ENCODE peak calls at places on chromosome 4, in four cellular contexts. One of them, this sample, is unnamed. For H3K4me1, the result is how much of the 10 kb centered on the place peaks cover.

GRCh38 chr4:6035786-6036185 is 17.6 kb upstream of the C4orf50 start:
- DNase-seq in hepatocyte: no peak
- DNase-seq in PC-3: no peak
- DNase-seq in cardiac muscle cell: no peak
- DNase-seq in this sample: no peak

GRCh38 chr4:126144838-126145237 is 830.1 kb downstream of the FAT4 start:
- DNase-seq in cardiac muscle cell: no peak
- DNase-seq in hepatocyte: no peak
- DNase-seq in PC-3: no peak
- DNase-seq in this sample: no peak

GRCh38 chr4:14111730-14112171 is 484.2 kb upstream of the BOD1L1 start:
- DNase-seq in cardiac muscle cell: peak
- DNase-seq in PC-3: peak
- DNase-seq in hepatocyte: no peak
- DNase-seq in this sample: no peak

GRCh38 chr4:121370729-121371325 is 10.0 kb downstream of the QRFPR start:
- DNase-seq in hepatocyte: peak
- DNase-seq in PC-3: peak
- DNase-seq in cardiac muscle cell: peak
- DNase-seq in this sample: peak

GRCh38 chr4:85318415-85318814 is 156.5 kb upstream of the ARHGAP24 start:
- DNase-seq in PC-3: peak
- DNase-seq in hepatocyte: no peak
- DNase-seq in cardiac muscle cell: no peak
- DNase-seq in this sample: no peak

GRCh38 chr4:173530326-173531062 is 465 bp upstream of the HAND2 start:
- DNase-seq in PC-3: no peak
- DNase-seq in hepatocyte: no peak
- DNase-seq in cardiac muscle cell: peak
- DNase-seq in this sample: no peak

GRCh38 chr4:25457053-25457715 is 80.1 kb downstream of the ANAPC4 start:
- DNase-seq in cardiac muscle cell: peak
- DNase-seq in hepatocyte: no peak
- DNase-seq in PC-3: peak
- DNase-seq in this sample: no peak

GRCh38 chr4:118325443-118325842 is 27.4 kb downstream of the PRSS12 start:
- DNase-seq in PC-3: no peak
- DNase-seq in hepatocyte: no peak
- DNase-seq in cardiac muscle cell: no peak
- DNase-seq in this sample: no peak

GRCh38 chr4:73669410-73670183 is 49.4 kb upstream of the RASSF6 start:
- DNase-seq in PC-3: no peak
- DNase-seq in hepatocyte: no peak
- DNase-seq in cardiac muscle cell: peak
- DNase-seq in this sample: peak

GRCh38 chr4:142500966-142501365 is 345.1 kb downstream of the INPP4B start:
- DNase-seq in hepatocyte: peak
- DNase-seq in cardiac muscle cell: no peak
- DNase-seq in PC-3: no peak
- DNase-seq in this sample: no peak

GRCh38 chr4:53376900-53377299 is 541 bp upstream of the FIP1L1 start:
- DNase-seq in hepatocyte: no peak
- DNase-seq in cardiac muscle cell: peak
- DNase-seq in PC-3: no peak
- DNase-seq in this sample: no peak

GRCh38 chr4:138263438-138263837 is 21.3 kb upstream of the SLC7A11 start:
- DNase-seq in PC-3: no peak
- DNase-seq in cardiac muscle cell: peak
- DNase-seq in hepatocyte: no peak
- DNase-seq in this sample: no peak

GRCh38 chr4:182937268-182938208 is 20.4 kb upstream of the DCTD start:
- DNase-seq in cardiac muscle cell: no peak
- DNase-seq in hepatocyte: no peak
- DNase-seq in PC-3: no peak
- DNase-seq in this sample: no peak

GRCh38 chr4:119632216-119632615 is 3.6 kb upstream of the PDE5A start:
- DNase-seq in PC-3: peak
- DNase-seq in hepatocyte: no peak
- DNase-seq in cardiac muscle cell: no peak
- DNase-seq in this sample: no peak

GRCh38 chr4:65651031-65651430 is 19.3 kb downstream of the EPHA5 start:
- DNase-seq in cardiac muscle cell: no peak
- DNase-seq in PC-3: no peak
- DNase-seq in hepatocyte: no peak
- DNase-seq in this sample: no peak

GRCh38 chr4:109079177-109079576 is 223.3 kb downstream of the COL25A1 start:
- DNase-seq in cardiac muscle cell: no peak
- DNase-seq in PC-3: peak
- DNase-seq in hepatocyte: no peak
- DNase-seq in this sample: no peak

GRCh38 chr4:118905546-118905945 is 16.9 kb downstream of the SYNPO2 start:
- DNase-seq in PC-3: no peak
- DNase-seq in cardiac muscle cell: peak
- DNase-seq in hepatocyte: no peak
- DNase-seq in this sample: peak

GRCh38 chr4:159169903-159170302 is 67.0 kb downstream of the RAPGEF2 start:
- DNase-seq in cardiac muscle cell: no peak
- DNase-seq in hepatocyte: no peak
- DNase-seq in PC-3: no peak
- DNase-seq in this sample: no peak

GRCh38 chr4:152575533-152575932 is 39.6 kb upstream of the FBXW7 start:
- DNase-seq in PC-3: no peak
- DNase-seq in hepatocyte: no peak
- DNase-seq in cardiac muscle cell: no peak
- DNase-seq in this sample: no peak

GRCh38 chr4:2046031-2046961 is 12.8 kb upstream of the NAT8L start:
- DNase-seq in cardiac muscle cell: no peak
- DNase-seq in hepatocyte: no peak
- DNase-seq in PC-3: no peak
- DNase-seq in this sample: no peak

GRCh38 chr4:105184316-105184988 is 37.8 kb downstream of the TET2 start:
- DNase-seq in cardiac muscle cell: no peak
- DNase-seq in PC-3: no peak
- DNase-seq in hepatocyte: no peak
- DNase-seq in this sample: no peak

GRCh38 chr4:53764761-53765490 is 173.6 kb upstream of the LNX1 start:
- DNase-seq in cardiac muscle cell: no peak
- DNase-seq in hepatocyte: no peak
- DNase-seq in PC-3: no peak
- DNase-seq in this sample: no peak

DNA sequence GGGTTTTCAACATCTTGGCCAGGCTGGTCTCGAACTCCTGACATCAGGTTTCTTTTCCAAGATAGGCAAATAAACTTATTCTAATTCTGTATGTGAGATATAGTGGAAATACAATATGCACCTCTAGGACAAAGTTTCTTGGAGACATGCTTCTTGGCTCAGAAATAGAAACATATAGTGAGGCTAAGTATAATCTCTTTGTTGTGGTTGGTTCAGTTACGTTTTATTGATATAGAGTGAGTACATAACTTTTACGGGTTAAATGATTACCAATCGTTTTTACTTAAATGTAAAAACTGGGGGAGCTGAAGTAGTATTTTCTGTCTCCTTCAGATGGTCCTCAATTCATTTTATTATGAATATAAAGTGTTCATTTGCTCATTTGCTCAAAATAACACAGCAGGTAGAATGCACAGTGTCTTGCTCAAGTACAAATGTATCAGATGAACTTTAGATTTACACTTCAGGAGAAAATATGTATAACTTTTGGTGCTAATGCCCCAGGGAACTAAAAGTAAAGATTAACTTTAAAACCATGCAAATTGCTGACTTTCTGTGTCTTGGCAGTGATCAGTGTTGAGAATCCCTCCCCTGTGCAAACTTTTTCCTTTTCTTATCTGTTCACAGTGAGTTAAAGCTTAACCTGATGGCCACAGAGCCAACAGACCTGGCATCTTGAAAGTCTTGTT is 77.6 kb downstream of the AFF1 start:
- DNase-seq in cardiac muscle cell: no peak
- DNase-seq in PC-3: no peak
- DNase-seq in hepatocyte: peak
- DNase-seq in this sample: no peak
- H3K4me1 ChIP-seq in cardiac muscle cell: half or more
- H3K4me1 ChIP-seq in PC-3: under half
- H3K4me1 ChIP-seq in hepatocyte: under half
- H3K4me1 ChIP-seq in this sample: under half

DNA sequence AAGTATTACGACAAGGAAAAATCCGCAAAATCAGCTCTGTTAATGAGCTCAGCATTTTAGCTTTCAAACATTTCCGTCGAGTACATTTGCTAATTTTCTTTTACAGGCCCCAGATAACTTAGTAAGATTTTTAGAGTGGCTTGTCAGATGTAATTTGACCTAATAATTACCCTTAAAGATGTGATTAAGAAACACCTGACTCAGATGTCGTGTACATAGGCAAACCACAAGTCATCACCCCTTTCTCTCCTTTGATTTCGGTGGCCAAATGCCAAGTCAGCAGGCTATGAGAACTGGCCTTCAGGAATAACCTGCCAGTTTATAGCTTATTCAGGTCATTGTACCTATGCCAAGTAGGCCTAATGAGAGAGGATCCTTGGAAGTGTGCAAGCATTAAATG is 369.6 kb downstream of the PCDH7 start:
- DNase-seq in PC-3: peak
- DNase-seq in hepatocyte: peak
- DNase-seq in cardiac muscle cell: peak
- DNase-seq in this sample: no peak
- H3K4me1 ChIP-seq in PC-3: under half
- H3K4me1 ChIP-seq in hepatocyte: under half
- H3K4me1 ChIP-seq in cardiac muscle cell: half or more
- H3K4me1 ChIP-seq in this sample: under half

GRCh38 chr4:94571720-94572119 is 120.0 kb downstream of the PDLIM5 start:
- DNase-seq in cardiac muscle cell: no peak
- DNase-seq in PC-3: no peak
- DNase-seq in hepatocyte: no peak
- DNase-seq in this sample: no peak

GRCh38 chr4:94575652-94576051 is 123.9 kb downstream of the PDLIM5 start:
- DNase-seq in PC-3: no peak
- DNase-seq in cardiac muscle cell: no peak
- DNase-seq in hepatocyte: no peak
- DNase-seq in this sample: no peak

GRCh38 chr4:94576163-94576562 is 124.4 kb downstream of the PDLIM5 start:
- DNase-seq in PC-3: no peak
- DNase-seq in cardiac muscle cell: no peak
- DNase-seq in hepatocyte: no peak
- DNase-seq in this sample: no peak

GRCh38 chr4:94574616-94575015 is 122.9 kb downstream of the PDLIM5 start:
- DNase-seq in cardiac muscle cell: no peak
- DNase-seq in PC-3: no peak
- DNase-seq in hepatocyte: no peak
- DNase-seq in this sample: no peak

GRCh38 chr4:94574050-94574449 is 122.3 kb downstream of the PDLIM5 start:
- DNase-seq in PC-3: no peak
- DNase-seq in cardiac muscle cell: no peak
- DNase-seq in hepatocyte: no peak
- DNase-seq in this sample: no peak
- H3K4me1 ChIP-seq in PC-3: under half
- H3K4me1 ChIP-seq in cardiac muscle cell: half or more
- H3K4me1 ChIP-seq in hepatocyte: under half
- H3K4me1 ChIP-seq in this sample: under half

DNA sequence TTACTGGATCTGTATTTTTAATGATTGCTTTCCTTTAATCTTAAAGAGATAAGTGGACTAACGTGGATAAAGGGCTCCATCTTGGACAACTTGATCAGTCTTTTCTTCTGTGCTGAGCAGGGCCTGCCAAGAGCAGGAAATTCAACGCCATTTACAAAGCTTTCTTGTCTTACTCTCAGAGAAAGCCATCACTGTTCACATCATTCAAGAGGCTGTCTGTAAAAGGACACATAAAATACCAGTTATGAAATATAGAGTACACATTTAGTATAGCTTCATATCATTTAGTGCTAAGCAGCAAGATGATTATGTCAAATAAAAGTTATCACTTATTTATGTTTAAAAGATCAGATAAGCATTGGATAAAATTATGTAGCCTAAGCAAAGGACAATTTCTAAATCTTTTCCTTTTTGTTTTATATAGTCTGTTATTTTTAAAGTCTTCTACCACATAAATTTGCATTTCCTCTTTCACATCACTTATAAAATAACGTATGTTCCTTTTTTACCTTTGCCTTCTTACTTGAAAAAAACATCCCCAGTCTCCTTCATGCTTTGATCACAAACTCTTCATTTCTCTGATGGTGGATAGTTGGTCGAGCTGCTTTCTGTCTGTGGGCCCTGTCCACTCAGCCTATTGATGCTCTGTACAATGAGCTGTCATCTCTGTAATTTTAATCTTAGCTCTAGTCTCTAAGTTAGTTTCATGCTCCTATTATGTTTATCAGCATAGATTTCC is 2.1 kb upstream of the CCNG2 start:
- DNase-seq in cardiac muscle cell: no peak
- DNase-seq in PC-3: no peak
- DNase-seq in hepatocyte: no peak
- DNase-seq in this sample: no peak
- H3K4me1 ChIP-seq in cardiac muscle cell: under half
- H3K4me1 ChIP-seq in PC-3: under half
- H3K4me1 ChIP-seq in hepatocyte: under half
- H3K4me1 ChIP-seq in this sample: under half

GRCh38 chr4:7411491-7411890 is 23.2 kb downstream of the PSAPL1 start:
- DNase-seq in PC-3: no peak
- DNase-seq in cardiac muscle cell: no peak
- DNase-seq in hepatocyte: no peak
- DNase-seq in this sample: no peak
- H3K4me1 ChIP-seq in PC-3: under half
- H3K4me1 ChIP-seq in cardiac muscle cell: under half
- H3K4me1 ChIP-seq in hepatocyte: under half
- H3K4me1 ChIP-seq in this sample: under half

DNA sequence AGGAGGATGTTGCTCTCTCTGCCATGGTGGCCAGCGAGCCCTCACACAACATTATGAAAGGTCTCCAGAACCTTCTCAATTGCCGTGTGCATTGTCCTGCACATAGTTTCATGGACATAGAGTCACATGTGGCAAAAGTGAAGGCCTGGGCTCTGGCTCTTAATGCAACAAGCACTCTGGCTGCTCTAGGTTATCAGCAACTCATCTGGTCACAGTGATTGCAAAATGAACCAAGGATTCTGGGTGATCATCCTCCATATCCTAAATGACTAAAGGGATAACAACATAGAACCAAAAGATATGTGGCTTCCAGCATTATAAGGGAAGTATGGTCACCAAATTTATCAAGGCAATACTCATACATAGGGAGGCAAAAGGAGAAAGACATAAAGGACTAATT is 175.2 kb downstream of the MGST2 start:
- DNase-seq in hepatocyte: no peak
- DNase-seq in cardiac muscle cell: no peak
- DNase-seq in PC-3: no peak
- DNase-seq in this sample: no peak
- H3K4me1 ChIP-seq in hepatocyte: under half
- H3K4me1 ChIP-seq in cardiac muscle cell: under half
- H3K4me1 ChIP-seq in PC-3: under half
- H3K4me1 ChIP-seq in this sample: under half

GRCh38 chr4:100509386-100509785 is 8.4 kb downstream of the EMCN start:
- DNase-seq in cardiac muscle cell: no peak
- DNase-seq in PC-3: no peak
- DNase-seq in hepatocyte: no peak
- DNase-seq in this sample: no peak
- H3K4me1 ChIP-seq in cardiac muscle cell: under half
- H3K4me1 ChIP-seq in PC-3: under half
- H3K4me1 ChIP-seq in hepatocyte: under half
- H3K4me1 ChIP-seq in this sample: under half

This sample was measured in testis.